ENCODE peak calls at places on chromosomes 7 and 10, in four cellular contexts. One of them, this sample, is unnamed.
A peak's percentile ranks its signal among the peaks of the same experiment; 100 is the strongest.

GRCh38 chr7:89607797-89608196 is 546.5 kb upstream of the STEAP1 start:
- DNase-seq in NCI-H1092: no peak
- DNase-seq in pulmonary artery endothelial cell: no peak
- DNase-seq in left lung: no peak
- DNase-seq in this sample: no peak

GRCh38 chr7:131723926-131724325 is 167.5 kb upstream of the PODXL start:
- DNase-seq in NCI-H1092: no peak
- DNase-seq in pulmonary artery endothelial cell: no peak
- DNase-seq in left lung: no peak
- DNase-seq in this sample: no peak

GRCh38 chr10:21953585-21954057 is 49.9 kb downstream of the DNAJC1 start:
- DNase-seq in NCI-H1092: no peak
- DNase-seq in pulmonary artery endothelial cell: peak; percentile 20
- DNase-seq in left lung: no peak
- DNase-seq in this sample: no peak

GRCh38 chr10:26448706-26449435 is 10.7 kb downstream of the APBB1IP start:
- DNase-seq in NCI-H1092: no peak
- DNase-seq in pulmonary artery endothelial cell: no peak
- DNase-seq in left lung: no peak
- DNase-seq in this sample: no peak

GRCh38 chr10:98170249-98171117 is 36.0 kb downstream of the R3HCC1L start:
- DNase-seq in NCI-H1092: no peak
- DNase-seq in pulmonary artery endothelial cell: peak; percentile 8
- DNase-seq in left lung: no peak
- DNase-seq in this sample: no peak

GRCh38 chr10:119456435-119456810 is 86.1 kb downstream of the RGS10 start:
- DNase-seq in NCI-H1092: no peak
- DNase-seq in pulmonary artery endothelial cell: no peak
- DNase-seq in left lung: no peak
- DNase-seq in this sample: no peak

GRCh38 chr10:86730227-86730626 is 26.2 kb upstream of the BMPR1A start:
- DNase-seq in NCI-H1092: no peak
- DNase-seq in pulmonary artery endothelial cell: no peak
- DNase-seq in left lung: no peak
- DNase-seq in this sample: no peak

GRCh38 chr7:1954366-1955004 is 278.3 kb downstream of the MAD1L1 start:
- DNase-seq in NCI-H1092: no peak
- DNase-seq in pulmonary artery endothelial cell: no peak
- DNase-seq in left lung: no peak
- DNase-seq in this sample: no peak

GRCh38 chr10:15385552-15386455 is 14.7 kb upstream of the FAM171A1 start:
- DNase-seq in NCI-H1092: no peak
- DNase-seq in pulmonary artery endothelial cell: peak; percentile 51
- DNase-seq in left lung: no peak
- DNase-seq in this sample: no peak

GRCh38 chr7:11256501-11256900 is 282.8 kb downstream of the PHF14 start:
- DNase-seq in NCI-H1092: no peak
- DNase-seq in pulmonary artery endothelial cell: no peak
- DNase-seq in left lung: no peak
- DNase-seq in this sample: no peak

GRCh38 chr10:46559231-46559671 is 2.8 kb upstream of the GPRIN2 start:
- DNase-seq in NCI-H1092: no peak
- DNase-seq in pulmonary artery endothelial cell: no peak
- DNase-seq in left lung: peak; percentile 27
- DNase-seq in this sample: peak; percentile 70

GRCh38 chr7:45082031-45082830 is 6.5 kb downstream of the NACAD start:
- DNase-seq in NCI-H1092: no peak
- DNase-seq in pulmonary artery endothelial cell: no peak
- DNase-seq in left lung: peak; percentile 30
- DNase-seq in this sample: peak; percentile 42

GRCh38 chr7:46352335-46352954 is 431.4 kb upstream of the IGFBP3 start:
- DNase-seq in NCI-H1092: peak; percentile 21
- DNase-seq in pulmonary artery endothelial cell: no peak
- DNase-seq in left lung: no peak
- DNase-seq in this sample: no peak

GRCh38 chr7:159028456-159029401 is 115.9 kb downstream of the VIPR2 start:
- DNase-seq in NCI-H1092: no peak
- DNase-seq in pulmonary artery endothelial cell: no peak
- DNase-seq in left lung: no peak
- DNase-seq in this sample: no peak

GRCh38 chr7:19249281-19249680 is 104.1 kb upstream of the FERD3L start:
- DNase-seq in NCI-H1092: no peak
- DNase-seq in pulmonary artery endothelial cell: no peak
- DNase-seq in left lung: no peak
- DNase-seq in this sample: no peak

GRCh38 chr7:29360633-29361625 is 166.4 kb downstream of the CHN2 start:
- DNase-seq in NCI-H1092: no peak
- DNase-seq in pulmonary artery endothelial cell: no peak
- DNase-seq in left lung: peak; percentile 54
- DNase-seq in this sample: no peak

GRCh38 chr7:81181066-81181465 is 262.2 kb upstream of the SEMA3C start:
- DNase-seq in NCI-H1092: no peak
- DNase-seq in pulmonary artery endothelial cell: no peak
- DNase-seq in left lung: no peak
- DNase-seq in this sample: no peak

GRCh38 chr7:101676956-101677355 is 47.9 kb upstream of the MYL10 start:
- DNase-seq in NCI-H1092: no peak
- DNase-seq in pulmonary artery endothelial cell: no peak
- DNase-seq in left lung: no peak
- DNase-seq in this sample: no peak

GRCh38 chr10:124180947-124181549 is 87.7 kb upstream of the CHST15 start:
- DNase-seq in NCI-H1092: no peak
- DNase-seq in pulmonary artery endothelial cell: no peak
- DNase-seq in left lung: no peak
- DNase-seq in this sample: no peak

GRCh38 chr7:105306160-105306784 is 82.4 kb downstream of the SRPK2 start:
- DNase-seq in NCI-H1092: no peak
- DNase-seq in pulmonary artery endothelial cell: no peak
- DNase-seq in left lung: no peak
- DNase-seq in this sample: no peak

GRCh38 chr7:121138262-121138933 is 149.9 kb downstream of the CPED1 start:
- DNase-seq in NCI-H1092: peak; percentile 54
- DNase-seq in pulmonary artery endothelial cell: no peak
- DNase-seq in left lung: no peak
- DNase-seq in this sample: no peak

GRCh38 chr7:19754521-19755116 is 18.8 kb downstream of the TMEM196 start:
- DNase-seq in NCI-H1092: peak; percentile 36
- DNase-seq in pulmonary artery endothelial cell: no peak
- DNase-seq in left lung: no peak
- DNase-seq in this sample: no peak

GRCh38 chr7:2261611-2262010 is 19.6 kb downstream of the NUDT1 start:
- DNase-seq in NCI-H1092: no peak
- DNase-seq in pulmonary artery endothelial cell: no peak
- DNase-seq in left lung: no peak
- DNase-seq in this sample: no peak

GRCh38 chr10:132152896-132153580 is 33.7 kb upstream of the DPYSL4 start:
- DNase-seq in NCI-H1092: no peak
- DNase-seq in pulmonary artery endothelial cell: no peak
- DNase-seq in left lung: peak; percentile 26
- DNase-seq in this sample: no peak

GRCh38 chr7:23276947-23277346 is 22.2 kb upstream of the MALSU1 start:
- DNase-seq in NCI-H1092: no peak
- DNase-seq in pulmonary artery endothelial cell: no peak
- DNase-seq in left lung: no peak
- DNase-seq in this sample: no peak

GRCh38 chr10:74156919-74157289 is 5.9 kb downstream of the ADK start:
- DNase-seq in NCI-H1092: no peak
- DNase-seq in pulmonary artery endothelial cell: no peak
- DNase-seq in left lung: no peak
- DNase-seq in this sample: no peak

GRCh38 chr7:165661-166369 is 26.6 kb upstream of the FAM20C start:
- DNase-seq in NCI-H1092: no peak
- DNase-seq in pulmonary artery endothelial cell: no peak
- DNase-seq in left lung: peak; percentile 28
- DNase-seq in this sample: no peak

GRCh38 chr7:106405697-106406141 is 120.9 kb upstream of the NAMPT start:
- DNase-seq in NCI-H1092: no peak
- DNase-seq in pulmonary artery endothelial cell: no peak
- DNase-seq in left lung: no peak
- DNase-seq in this sample: no peak

GRCh38 chr7:78247910-78248689 is 449.5 kb downstream of the PHTF2 start:
- DNase-seq in NCI-H1092: no peak
- DNase-seq in pulmonary artery endothelial cell: no peak
- DNase-seq in left lung: no peak
- DNase-seq in this sample: no peak

GRCh38 chr7:68629-69028 is 123.7 kb upstream of the FAM20C start:
- DNase-seq in NCI-H1092: no peak
- DNase-seq in pulmonary artery endothelial cell: no peak
- DNase-seq in left lung: no peak
- DNase-seq in this sample: no peak

GRCh38 chr10:24360286-24361127 is 151.6 kb downstream of the KIAA1217 start:
- DNase-seq in NCI-H1092: no peak
- DNase-seq in pulmonary artery endothelial cell: no peak
- DNase-seq in left lung: peak; percentile 50
- DNase-seq in this sample: no peak

GRCh38 chr10:107364872-107365271 is 200.4 kb upstream of the SORCS1 start:
- DNase-seq in NCI-H1092: no peak
- DNase-seq in pulmonary artery endothelial cell: no peak
- DNase-seq in left lung: no peak
- DNase-seq in this sample: no peak

GRCh38 chr7:111029574-111030357 is 61.2 kb upstream of the LRRN3 start:
- DNase-seq in NCI-H1092: peak; percentile 28
- DNase-seq in pulmonary artery endothelial cell: peak; percentile 17
- DNase-seq in left lung: no peak
- DNase-seq in this sample: no peak

GRCh38 chr10:11396311-11396960 is 215.0 kb downstream of the USP6NL start:
- DNase-seq in NCI-H1092: no peak
- DNase-seq in pulmonary artery endothelial cell: no peak
- DNase-seq in left lung: no peak
- DNase-seq in this sample: no peak

GRCh38 chr7:117737882-117738281 is 135.4 kb downstream of the CTTNBP2 start:
- DNase-seq in NCI-H1092: no peak
- DNase-seq in pulmonary artery endothelial cell: no peak
- DNase-seq in left lung: no peak
- DNase-seq in this sample: no peak

GRCh38 chr10:27506280-27506679 is 2.2 kb downstream of the RAB18 start:
- DNase-seq in NCI-H1092: no peak
- DNase-seq in pulmonary artery endothelial cell: no peak
- DNase-seq in left lung: no peak
- DNase-seq in this sample: no peak